ENCODE peak calls at places on chromosomes 11 and 22, in eight cellular contexts. A, L, K, T, U, X, Z and E are unnamed samples.

GRCh38 chr11:88332851-88333250 is 4.7 kb downstream of the CTSC start:
- DNase-seq in A (no peak), L (no peak), K (no peak), T (peak; percentile 33), U (no peak), X (no peak), Z (no peak), E (no peak)

GRCh38 chr11:57512646-57513445 is 2.7 kb downstream of the SLC43A1 start:
- DNase-seq in A (no peak), L (no peak), K (no peak), T (no peak), U (no peak), X (no peak), Z (no peak), E (no peak)

GRCh38 chr11:115930276-115930675 is 426.1 kb upstream of the CADM1 start:
- DNase-seq in A (no peak), L (no peak), K (no peak), T (no peak), U (no peak), X (no peak), Z (no peak), E (no peak)

GRCh38 chr11:833114-833791 is 501 bp downstream of the CD151 start:
- DNase-seq in A (peak; percentile 76), L (no peak), K (no peak), T (no peak), U (peak; percentile 63), X (no peak), Z (no peak), E (peak; percentile 87)

GRCh38 chr22:20526628-20527355 is 19.4 kb downstream of the MED15 start:
- DNase-seq in A (no peak), L (no peak), K (no peak), T (peak; percentile 75), U (peak; percentile 55), X (no peak), Z (no peak), E (no peak)

GRCh38 chr11:44399968-44400367 is 90.0 kb upstream of the ALX4 start:
- DNase-seq in A (no peak), L (no peak), K (no peak), T (no peak), U (no peak), X (no peak), Z (no peak), E (no peak)

GRCh38 chr11:115498354-115498753 is 5.9 kb downstream of the CADM1 start:
- DNase-seq in A (no peak), L (no peak), K (no peak), T (no peak), U (no peak), X (no peak), Z (no peak), E (no peak)

GRCh38 chr22:45551310-45552016 is 48.8 kb downstream of the FBLN1 start:
- DNase-seq in A (no peak), L (no peak), K (no peak), T (no peak), U (no peak), X (no peak), Z (no peak), E (peak; percentile 47)

GRCh38 chr11:10288316-10288715 is 5.7 kb downstream of the SBF2 start:
- DNase-seq in A (no peak), L (no peak), K (no peak), T (no peak), U (no peak), X (no peak), Z (no peak), E (no peak)

GRCh38 chr22:23834830-23835772 is 3.7 kb downstream of the DERL3 start:
- DNase-seq in A (no peak), L (no peak), K (no peak), T (no peak), U (no peak), X (no peak), Z (no peak), E (peak; percentile 48)

GRCh38 chr11:74397531-74398243 is 546 bp downstream of the PGM2L1 start:
- DNase-seq in A (peak; percentile 49), L (no peak), K (no peak), T (no peak), U (peak; percentile 56), X (no peak), Z (no peak), E (peak; percentile 66)

GRCh38 chr11:126088999-126089398 is 26.3 kb upstream of the CDON start:
- DNase-seq in A (no peak), L (no peak), K (no peak), T (no peak), U (no peak), X (no peak), Z (no peak), E (no peak)

GRCh38 chr11:44509291-44509690 is 56.2 kb upstream of the CD82 start:
- DNase-seq in A (no peak), L (no peak), K (no peak), T (no peak), U (no peak), X (no peak), Z (no peak), E (no peak)

GRCh38 chr22:35732116-35732515 is 14.4 kb downstream of the APOL5 start:
- DNase-seq in A (no peak), L (no peak), K (no peak), T (no peak), U (no peak), X (no peak), Z (no peak), E (no peak)

GRCh38 chr11:91188484-91188883 is 965.6 kb upstream of the CHORDC1 start:
- DNase-seq in A (no peak), L (no peak), K (no peak), T (no peak), U (no peak), X (no peak), Z (no peak), E (no peak)

GRCh38 chr11:114400974-114401223 is 433 bp downstream of the RBM7 start:
- DNase-seq in A (no peak), L (no peak), K (no peak), T (no peak), U (no peak), X (no peak), Z (no peak), E (no peak)

GRCh38 chr11:114399903-114400221 is 449 bp downstream of the C11orf71 start:
- DNase-seq in A (no peak), L (peak; percentile 40), K (no peak), T (no peak), U (no peak), X (peak; percentile 22), Z (no peak), E (peak; percentile 40)

GRCh38 chr11:114398303-114398920 is 1.9 kb downstream of the C11orf71 start:
- DNase-seq in A (no peak), L (no peak), K (no peak), T (no peak), U (no peak), X (no peak), Z (no peak), E (no peak)

GRCh38 chr11:114399490-114399889 is 821 bp downstream of the C11orf71 start:
- DNase-seq in A (no peak), L (no peak), K (no peak), T (no peak), U (no peak), X (no peak), Z (no peak), E (no peak)

DNA sequence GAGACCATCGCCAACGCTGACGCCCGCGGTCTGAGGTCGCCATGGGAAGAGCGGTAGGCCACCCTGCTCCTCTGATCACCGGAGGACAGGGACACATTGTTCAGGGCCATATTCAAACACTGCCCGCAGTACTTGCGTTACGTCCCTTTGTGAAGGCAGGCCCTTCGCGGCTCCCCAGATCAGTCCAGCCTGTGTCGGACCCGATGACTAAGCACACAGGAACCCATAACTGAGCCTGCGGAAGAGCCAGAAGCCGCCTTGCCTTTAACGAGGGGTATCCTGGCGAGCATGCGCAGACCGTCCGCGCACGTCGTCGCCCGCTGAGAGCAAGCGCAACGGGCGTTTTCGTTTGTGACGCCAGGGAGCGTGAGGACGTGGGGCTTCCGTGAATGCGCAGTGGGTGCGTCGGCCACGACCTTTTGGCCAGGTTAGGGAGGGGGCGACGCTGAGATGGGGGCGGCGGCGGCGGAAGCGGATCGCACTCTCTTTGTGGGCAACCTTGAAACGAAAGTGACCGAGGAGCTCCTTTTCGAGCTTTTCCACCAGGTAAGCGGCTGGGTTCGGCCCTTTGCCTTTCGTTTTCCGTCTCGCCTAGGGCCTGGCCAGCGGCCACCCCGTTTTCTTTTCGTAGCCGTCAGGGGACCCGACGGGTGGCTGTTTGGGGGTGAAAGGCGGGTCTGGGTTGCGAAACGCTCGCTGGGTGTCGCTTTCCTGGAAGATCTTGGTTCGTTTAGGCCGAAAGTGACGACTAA is at the start of the genes C11orf71 and RBM7:
- DNase-seq in A (peak; percentile 95), L (peak; percentile 93), K (peak; percentile 96), T (peak; percentile 99), U (peak; percentile 99), X (peak; percentile 94), Z (peak; percentile 99), E (peak; percentile 99)
- TF ChIP-seq CTCF in A (no peak), L (peak; percentile 35), K (no peak), T (no peak), U (no peak), X (peak; percentile 14), Z (peak; percentile 1), E (peak; percentile 3)

GRCh38 chr11:55503449-55503848 is 50.8 kb upstream of the OR4C15 start:
- DNase-seq in A (no peak), L (no peak), K (no peak), T (no peak), U (no peak), X (no peak), Z (no peak), E (no peak)
- TF ChIP-seq CTCF in A (no peak), L (no peak), K (no peak), T (no peak), U (no peak), X (no peak), Z (no peak), E (no peak)

GRCh38 chr22:25757686-25758085 is 15.7 kb downstream of the MYO18B start:
- DNase-seq in A (no peak), L (no peak), K (no peak), T (no peak), U (peak; percentile 30), X (no peak), Z (no peak), E (no peak)

GRCh38 chr22:25758316-25758715 is 16.3 kb downstream of the MYO18B start:
- DNase-seq in A (no peak), L (no peak), K (no peak), T (no peak), U (no peak), X (no peak), Z (no peak), E (no peak)

GRCh38 chr22:25760848-25761595 is 19.0 kb downstream of the MYO18B start:
- DNase-seq in A (no peak), L (no peak), K (no peak), T (no peak), U (no peak), X (no peak), Z (no peak), E (no peak)

GRCh38 chr22:25760294-25760693 is 18.3 kb downstream of the MYO18B start:
- DNase-seq in A (no peak), L (no peak), K (no peak), T (no peak), U (peak; percentile 21), X (no peak), Z (no peak), E (no peak)

GRCh38 chr22:25759825-25760231 is 17.8 kb downstream of the MYO18B start:
- DNase-seq in A (no peak), L (no peak), K (peak; percentile 90), T (peak; percentile 97), U (peak; percentile 97), X (peak; percentile 88), Z (peak; percentile 61), E (no peak)
- TF ChIP-seq CTCF in A (no peak), L (no peak), K (no peak), T (no peak), U (no peak), X (no peak), Z (no peak), E (no peak)

GRCh38 chr22:29202231-29203192 is 3.2 kb upstream of the EMID1 start:
- DNase-seq in A (peak; percentile 93), L (peak; percentile 30), K (peak; percentile 88), T (peak; percentile 62), U (peak; percentile 26), X (no peak), Z (no peak), E (peak; percentile 60)
- TF ChIP-seq CTCF in A (peak; percentile 15), L (peak; percentile 11), K (peak; percentile 21), T (peak; percentile 47), U (peak; percentile 25), X (peak; percentile 45), Z (peak; percentile 42), E (peak; percentile 34)